ENCODE peak calls at places on chromosomes 4 and X, in five cellular contexts. B, Q, A, V and Y are unnamed samples.

GRCh38 chrX:110741213-110741796 is 54.3 kb downstream of the CHRDL1 start:
- DNase-seq in Q (no peak), V (no peak), A (no peak), B (no peak), Y (no peak)

GRCh38 chr4:152463562-152463961 is 72.3 kb downstream of the FBXW7 start:
- DNase-seq in B (no peak), A (no peak), V (no peak), Q (no peak), Y (no peak)

GRCh38 chr4:176794151-176794550 is 1.4 kb upstream of the VEGFC start:
- DNase-seq in B (no peak), Q (no peak), V (no peak), A (no peak), Y (peak; percentile 11)

GRCh38 chr4:105632599-105632998 is 75.9 kb downstream of the INTS12 start:
- DNase-seq in V (no peak), Q (no peak), B (no peak), A (no peak), Y (no peak)

GRCh38 chrX:118726887-118727685 is at the start of gene IL13RA1:
- DNase-seq in B (peak; percentile 32), Q (peak; percentile 81), A (peak; percentile 86), V (peak; percentile 48), Y (peak; percentile 23)

GRCh38 chrX:79367907-79368306 is 773 bp upstream of the ITM2A start:
- DNase-seq in Q (no peak), A (no peak), V (no peak), B (no peak), Y (no peak)

GRCh38 chr4:13989496-13989895 is 362.0 kb upstream of the BOD1L1 start:
- DNase-seq in V (no peak), A (no peak), Q (no peak), B (no peak), Y (no peak)

GRCh38 chrX:150361070-150361776 is 1.9 kb upstream of the MAMLD1 start:
- DNase-seq in B (no peak), Q (no peak), V (peak; percentile 54), A (no peak), Y (peak; percentile 7)

GRCh38 chrX:10649286-10649685 is 28.9 kb upstream of the MID1 start:
- DNase-seq in A (no peak), B (no peak), V (no peak), Q (no peak), Y (no peak)

GRCh38 chrX:14027511-14028019 is 2.1 kb downstream of the GEMIN8 start:
- DNase-seq in B (peak; percentile 30), Q (no peak), A (no peak), V (no peak), Y (no peak)

GRCh38 chr4:26372525-26373172 is 51.8 kb downstream of the RBPJ start:
- DNase-seq in B (peak; percentile 50), Q (no peak), A (no peak), V (peak; percentile 45), Y (peak; percentile 42)

GRCh38 chr4:88022289-88022688 is 14.9 kb downstream of the PKD2 start:
- DNase-seq in Q (no peak), B (no peak), A (no peak), V (no peak), Y (no peak)

GRCh38 chrX:10922158-10922557 is 189.0 kb upstream of the HCCS start:
- DNase-seq in Q (no peak), A (no peak), B (no peak), V (no peak), Y (no peak)

GRCh38 chr4:99722006-99722405 is 64.4 kb upstream of the C4orf54 start:
- DNase-seq in V (no peak), Q (no peak), B (no peak), A (no peak), Y (no peak)

GRCh38 chr4:73434311-73434710 is 1.7 kb upstream of the AFP start:
- DNase-seq in V (no peak), B (no peak), A (no peak), Q (no peak), Y (no peak)

GRCh38 chrX:13938766-13939530 is 90.7 kb downstream of the GEMIN8 start:
- DNase-seq in B (no peak), Q (no peak), A (no peak), V (no peak), Y (peak; percentile 68)

GRCh38 chrX:13330446-13330845 is 10.6 kb upstream of the ATXN3L start:
- DNase-seq in V (no peak), Q (no peak), A (no peak), B (no peak), Y (no peak)

GRCh38 chr4:83772680-83773079 is 236.8 kb downstream of the GPAT3 start:
- DNase-seq in A (no peak), V (no peak), Q (no peak), B (no peak), Y (no peak)

GRCh38 chr4:41655177-41655576 is 93.3 kb downstream of the PHOX2B start:
- DNase-seq in V (no peak), A (no peak), B (no peak), Q (no peak), Y (no peak)

GRCh38 chr4:107444-108429 is 16.6 kb upstream of the ZNF718 start:
- DNase-seq in B (no peak), V (no peak), A (no peak), Q (no peak), Y (no peak)

GRCh38 chr4:172698256-172698655 is 470.4 kb upstream of the GALNT7 start:
- DNase-seq in Q (no peak), V (no peak), B (no peak), A (no peak), Y (no peak)

GRCh38 chr4:120156115-120156718 is 89.6 kb upstream of the MAD2L1 start:
- DNase-seq in A (no peak), V (no peak), Q (no peak), B (peak; percentile 85), Y (peak; percentile 72)

GRCh38 chr4:182880387-182881356 is 36.5 kb downstream of the DCTD start:
- DNase-seq in V (no peak), A (no peak), B (peak; percentile 30), Q (peak; percentile 18), Y (peak; percentile 72)

GRCh38 chr4:153222162-153222789 is 18.0 kb downstream of the TRIM2 start:
- DNase-seq in Q (peak; percentile 35), A (no peak), B (peak; percentile 71), V (peak; percentile 56), Y (peak; percentile 82)

GRCh38 chrX:9907645-9908387 is 59.3 kb upstream of the CLDN34 start:
- DNase-seq in V (no peak), Q (no peak), A (no peak), B (no peak), Y (no peak)